ENCODE peak calls at places on chromosomes 16 and 17, in seven cellular contexts. A is left ventricle myocardium inferior, V is A549, M is heart right ventricle, K is left lung, U is lower lobe of right lung, N is HCT116. Y is an unnamed sample.

GRCh38 chr16:72191551-72191950 is 19.6 kb upstream of the PMFBP1 start:
- DNase-seq in A (no peak), V (no peak), M (no peak), K (no peak), U (no peak), N (no peak), Y (no peak)

GRCh38 chr17:83109793-83110645 is 30.6 kb downstream of the METRNL start:
- DNase-seq in A (peak; percentile 83), V (peak; percentile 94), M (peak; percentile 86), K (peak; percentile 88), U (peak; percentile 94), N (peak; percentile 76), Y (peak; percentile 74)

GRCh38 chr17:29243792-29244191 is 2.9 kb upstream of the CRYBA1 start:
- DNase-seq in A (no peak), V (peak; percentile 78), M (no peak), K (no peak), U (no peak), N (no peak), Y (no peak)

GRCh38 chr17:50908140-50908859 is 42.1 kb upstream of the TOB1 start:
- DNase-seq in A (no peak), V (no peak), M (no peak), K (no peak), U (no peak), N (no peak), Y (no peak)

GRCh38 chr17:79789943-79790804 is 6.7 kb downstream of the CBX8 start:
- DNase-seq in A (no peak), V (peak; percentile 95), M (no peak), K (no peak), U (peak; percentile 73), N (no peak), Y (no peak)

GRCh38 chr17:70050192-70050591 is 24.8 kb upstream of the KCNJ16 start:
- DNase-seq in A (no peak), V (no peak), M (no peak), K (no peak), U (no peak), N (no peak), Y (no peak)

GRCh38 chr17:80477647-80478478 is 1.5 kb upstream of the NPTX1 start:
- DNase-seq in A (no peak), V (peak; percentile 75), M (peak; percentile 32), K (no peak), U (no peak), N (no peak), Y (no peak)

GRCh38 chr17:8818654-8819330 is 19.6 kb upstream of the MFSD6L start:
- DNase-seq in A (no peak), V (no peak), M (no peak), K (no peak), U (no peak), N (no peak), Y (no peak)

GRCh38 chr16:14436410-14436955 is 193.6 kb downstream of the PARN start:
- DNase-seq in A (no peak), V (no peak), M (no peak), K (no peak), U (no peak), N (no peak), Y (no peak)

GRCh38 chr16:50822671-50823070 is 80.8 kb downstream of the CYLD start:
- DNase-seq in A (no peak), V (no peak), M (no peak), K (no peak), U (no peak), N (no peak), Y (peak; percentile 28)

GRCh38 chr16:25700547-25700946 is 8.8 kb downstream of the HS3ST4 start:
- DNase-seq in A (no peak), V (no peak), M (no peak), K (no peak), U (no peak), N (no peak), Y (no peak)

GRCh38 chr17:63516910-63517824 is 6.0 kb upstream of the KCNH6 start:
- DNase-seq in A (no peak), V (peak; percentile 55), M (no peak), K (no peak), U (no peak), N (peak; percentile 86), Y (no peak)

GRCh38 chr16:89219365-89219764 is 1.9 kb downstream of the ZNF778 start:
- DNase-seq in A (no peak), V (no peak), M (no peak), K (no peak), U (no peak), N (no peak), Y (no peak)

GRCh38 chr16:69796285-69797118 is 34.4 kb downstream of the WWP2 start:
- DNase-seq in A (no peak), V (peak; percentile 61), M (peak; percentile 40), K (no peak), U (no peak), N (peak; percentile 45), Y (no peak)

GRCh38 chr17:79372470-79373238 is 238.2 kb downstream of the RBFOX3 start:
- DNase-seq in A (no peak), V (no peak), M (no peak), K (no peak), U (no peak), N (no peak), Y (no peak)

GRCh38 chr16:73214825-73215481 is 167.0 kb upstream of the ZFHX3 start:
- DNase-seq in A (no peak), V (no peak), M (no peak), K (no peak), U (no peak), N (no peak), Y (no peak)

GRCh38 chr17:29165261-29165660 is 14.9 kb downstream of the MYO18A start:
- DNase-seq in A (no peak), V (no peak), M (no peak), K (no peak), U (no peak), N (no peak), Y (no peak)

GRCh38 chr17:72702998-72703397 is 389.5 kb downstream of the SLC39A11 start:
- DNase-seq in A (no peak), V (no peak), M (no peak), K (no peak), U (no peak), N (no peak), Y (no peak)

GRCh38 chr17:149897-150575 is 12.7 kb downstream of the SCGB1C2 start:
- DNase-seq in A (peak; percentile 5), V (no peak), M (no peak), K (peak; percentile 10), U (peak; percentile 28), N (no peak), Y (peak; percentile 34)

GRCh38 chr17:75639327-75639726 is 6.1 kb downstream of the SMIM5 start:
- DNase-seq in A (no peak), V (no peak), M (no peak), K (no peak), U (peak; percentile 57), N (no peak), Y (no peak)

GRCh38 chr16:14168146-14168545 is 97.0 kb downstream of the MRTFB start:
- DNase-seq in A (no peak), V (no peak), M (no peak), K (no peak), U (no peak), N (no peak), Y (no peak)

DNA sequence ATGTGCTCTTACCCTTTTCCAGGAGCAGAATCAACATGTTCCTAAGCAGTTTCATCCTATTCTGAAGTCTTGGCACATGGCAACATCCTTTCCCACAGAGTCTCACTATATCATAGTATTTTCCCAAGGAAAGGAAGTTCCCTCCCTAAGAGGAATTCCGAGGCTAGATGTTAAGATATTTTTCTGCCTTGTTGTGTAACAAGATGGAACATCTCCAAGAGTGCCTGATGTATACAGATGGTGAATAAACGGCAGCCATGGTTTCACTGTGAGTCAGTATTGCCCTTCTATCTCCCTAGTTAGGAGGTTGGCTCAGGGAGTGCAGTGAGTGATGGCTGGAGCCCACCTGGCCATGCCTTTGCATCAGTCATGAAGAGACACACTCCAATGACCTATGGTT is 48.2 kb downstream of the SPACA3 start:
- DNase-seq in A (no peak), V (no peak), M (no peak), K (no peak), U (no peak), N (no peak), Y (no peak)
- TF ChIP-seq CTCF in A (no peak), V (no peak), M (no peak), K (no peak), U (no peak), N (no peak), Y (no peak)

DNA sequence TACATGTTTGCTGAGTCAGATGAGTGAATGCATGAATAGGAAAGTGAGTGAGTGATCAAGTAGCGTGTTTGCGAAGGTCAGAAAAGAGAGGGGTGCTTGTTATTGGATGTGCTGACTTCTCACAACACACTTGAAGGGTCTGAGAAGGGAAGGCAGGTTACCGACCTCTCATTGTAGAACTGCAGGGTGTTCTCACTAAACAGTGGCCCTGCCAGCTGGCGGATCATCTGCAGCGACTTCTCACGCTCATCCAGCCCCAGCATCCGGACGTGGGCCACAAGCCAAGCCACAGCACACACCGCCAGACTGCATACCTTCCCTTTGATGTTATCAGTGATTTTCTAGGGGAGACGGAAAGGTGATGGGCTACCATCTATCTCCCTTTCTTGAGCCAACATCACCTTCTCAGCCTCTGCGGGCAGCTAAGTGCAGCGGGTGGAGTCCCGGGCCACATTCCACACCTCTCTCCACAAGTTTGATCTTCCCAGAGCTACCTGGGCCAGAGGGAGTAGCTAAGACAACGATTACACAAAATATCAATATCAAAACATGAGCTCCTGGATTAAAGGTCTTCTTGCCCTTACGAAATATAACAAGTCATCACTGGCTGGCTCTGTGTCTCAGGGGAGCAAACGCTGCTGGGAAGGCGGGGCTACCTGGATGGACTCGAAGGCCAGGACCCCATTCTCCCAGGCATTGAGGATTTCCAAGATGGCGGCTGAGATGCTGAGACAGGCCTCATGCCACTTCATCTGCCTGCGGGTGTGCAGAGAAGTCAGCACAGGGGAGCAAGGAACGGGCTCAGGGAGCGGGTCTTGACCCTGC is 11.0 kb downstream of the CSF3 start:
- DNase-seq in A (no peak), V (no peak), M (no peak), K (no peak), U (no peak), N (no peak), Y (no peak)
- H3K4me1 ChIP-seq in A (peaks cover 46% of the 10 kb centered on the region), V (peaks cover 31% of the 10 kb centered on the region), M (peaks cover 35% of the 10 kb centered on the region), K (peaks cover 58% of the 10 kb centered on the region), U (peaks cover 61% of the 10 kb centered on the region), N (peaks cover 2% of the 10 kb centered on the region), Y (no peaks in the 10 kb centered on the region)

DNA sequence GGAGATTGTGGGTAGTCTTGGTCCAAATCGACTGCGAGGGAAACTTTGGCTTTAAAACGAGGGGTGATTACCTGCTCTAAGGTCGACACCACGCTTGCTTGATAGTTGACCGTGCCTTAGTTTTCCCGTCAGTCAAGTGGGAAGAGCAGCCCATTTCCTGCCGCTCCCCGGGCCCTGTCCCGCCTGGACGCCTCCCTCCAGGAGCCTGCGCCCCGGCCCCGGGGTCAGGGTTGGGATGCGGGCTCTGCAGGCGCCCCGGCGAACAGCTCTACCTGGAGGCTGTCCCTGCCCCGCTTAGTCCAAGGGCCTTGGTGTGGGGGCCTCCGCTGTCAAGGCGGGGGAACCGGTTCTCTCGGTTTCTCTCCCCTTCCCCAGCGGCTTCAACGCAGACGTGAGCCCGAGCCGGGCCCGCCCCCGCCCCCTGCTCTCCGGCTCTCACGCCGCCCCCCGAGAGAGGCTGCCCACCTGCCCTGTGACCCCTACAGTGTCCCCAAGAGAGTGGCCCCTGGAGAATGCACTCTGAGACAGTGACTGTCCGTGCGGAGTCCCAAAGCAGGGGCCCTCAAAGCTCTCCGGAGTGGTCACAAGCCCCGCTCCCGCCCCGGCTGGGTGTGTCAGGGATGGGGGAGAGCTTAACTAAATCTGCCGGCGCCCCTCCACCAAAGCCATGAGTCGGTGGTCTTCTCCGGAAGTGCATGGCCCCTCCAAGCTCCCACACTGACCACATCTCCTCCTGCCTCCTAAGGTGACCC is 117.4 kb upstream of the SMURF2 start:
- DNase-seq in A (no peak), V (no peak), M (no peak), K (no peak), U (peak; percentile 63), N (no peak), Y (peak; percentile 62)
- H3K4me3 ChIP-seq in A (peak overlapping the region; percentile 72), V (peak overlapping the region; percentile 51), M (peak overlapping the region; percentile 63), K (peak overlapping the region; percentile 66), U (peak overlapping the region; percentile 66), N (peak overlapping the region; percentile 91), Y (peak overlapping the region; percentile 55)

GRCh38 chr16:878071-878784 is 77.7 kb upstream of the GNG13 start:
- DNase-seq in A (peak; percentile 11), V (peak; percentile 63), M (no peak), K (no peak), U (peak; percentile 39), N (peak; percentile 44), Y (no peak)
- TF ChIP-seq CTCF in A (no peak), V (peak; percentile 33), M (no peak), K (no peak), U (no peak), N (peak; percentile 67), Y (no peak)

Y was measured in ascending aorta.